ENCODE peak calls at places on chromosomes 3 and 15, in four cellular contexts. C is PC-3, V is GM23338, H is GM23248. W is an unnamed sample.

GRCh38 chr3:46089237-46090011 is 62.1 kb upstream of the XCR1 start:
- DNase-seq in C (peak; percentile 88), V (no peak), H (peak; percentile 98), W (peak; percentile 79)

GRCh38 chr3:119542168-119542767 is 17.1 kb downstream of the CD80 start:
- DNase-seq in C (no peak), V (no peak), H (no peak), W (no peak)

GRCh38 chr3:73685061-73685460 is 60.3 kb upstream of the PDZRN3 start:
- DNase-seq in C (no peak), V (no peak), H (no peak), W (no peak)

GRCh38 chr3:69787436-69788168 is 48.3 kb downstream of the MITF start:
- DNase-seq in C (peak; percentile 55), V (no peak), H (peak; percentile 75), W (peak; percentile 44)

GRCh38 chr15:35827156-35827555 is 281.2 kb upstream of the DPH6 start:
- DNase-seq in C (no peak), V (no peak), H (peak; percentile 2), W (no peak)

GRCh38 chr15:78550194-78550593 is 9.9 kb downstream of the PSMA4 start:
- DNase-seq in C (no peak), V (no peak), H (no peak), W (no peak)

GRCh38 chr3:106144051-106144450 is 275.2 kb upstream of the CBLB start:
- DNase-seq in C (no peak), V (no peak), H (no peak), W (no peak)

GRCh38 chr15:44811347-44811746 is 75.0 kb downstream of the TRIM69 start:
- DNase-seq in C (no peak), V (no peak), H (no peak), W (no peak)

GRCh38 chr3:64916192-64916798 is 228.5 kb upstream of the ADAMTS9 start:
- DNase-seq in C (no peak), V (no peak), H (no peak), W (no peak)

GRCh38 chr15:57554063-57554820 is 37.5 kb upstream of the MYZAP start:
- DNase-seq in C (no peak), V (no peak), H (no peak), W (no peak)

GRCh38 chr15:77511869-77512268 is 91.2 kb downstream of the HMG20A start:
- DNase-seq in C (no peak), V (no peak), H (no peak), W (no peak)

GRCh38 chr15:26697913-26698312 is 75.0 kb downstream of the GABRB3 start:
- DNase-seq in C (no peak), V (no peak), H (no peak), W (no peak)

GRCh38 chr3:194683431-194683830 is 2.3 kb upstream of the FAM43A start:
- DNase-seq in C (no peak), V (no peak), H (no peak), W (peak; percentile 63)
- H3K4me2 ChIP-seq in C (peak overlapping the region; percentile 74), V (no peak overlapping the region), H (no peak overlapping the region), W (no peak overlapping the region)

DNA sequence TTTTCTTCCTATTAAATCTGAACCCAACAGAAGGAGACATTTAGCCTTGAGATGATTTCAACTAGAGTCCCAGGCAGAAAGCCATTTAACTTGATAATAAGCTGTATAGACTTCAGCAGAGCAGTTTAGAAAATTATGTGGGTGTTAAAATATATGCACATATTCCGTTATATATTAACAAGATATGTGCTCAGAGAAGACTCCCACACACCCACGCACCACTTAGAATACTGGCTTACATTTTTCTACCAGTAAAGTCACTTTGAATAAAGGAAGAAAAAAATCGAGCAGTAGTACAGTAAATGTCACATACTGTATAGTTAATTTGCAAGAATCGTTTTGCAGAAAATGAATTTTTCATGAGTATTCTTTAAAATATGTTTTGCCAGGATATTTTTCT is 599.3 kb downstream of the FGF12 start:
- DNase-seq in C (no peak), V (no peak), H (no peak), W (no peak)
- H2AFZ ChIP-seq in C (no peak overlapping the region), V (no peak overlapping the region), H (no peak overlapping the region), W (no peak overlapping the region)

DNA sequence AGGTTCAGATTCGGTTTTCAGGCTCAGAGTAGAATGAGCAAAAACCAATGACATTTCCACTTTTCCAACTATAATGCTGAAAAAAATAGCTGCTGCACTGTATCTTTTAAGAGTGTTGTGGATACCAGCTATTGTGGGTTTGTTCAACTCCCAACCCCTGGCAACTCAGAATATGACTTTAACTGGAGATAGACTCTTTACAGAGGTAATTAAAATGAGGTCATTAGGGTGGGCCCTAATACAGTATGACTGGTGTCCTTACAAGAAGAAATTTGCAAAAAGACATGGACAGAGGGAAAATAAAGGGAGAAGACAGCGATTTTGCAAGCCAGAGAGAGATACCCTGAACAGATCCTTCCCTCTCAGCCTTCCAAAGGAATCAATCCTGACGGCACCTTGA is 39.5 kb downstream of the ANKRD28 start:
- DNase-seq in C (no peak), V (no peak), H (peak; percentile 51), W (no peak)
- H3K27ac ChIP-seq in C (no peak overlapping the region), V (peak overlapping the region; percentile 51), H (peak overlapping the region; percentile 50), W (peak overlapping the region; percentile 45)

GRCh38 chr3:23324745-23325144 is 121.6 kb downstream of the UBE2E2 start:
- DNase-seq in C (peak; percentile 73), V (no peak), H (peak; percentile 58), W (no peak)

GRCh38 chr3:23320586-23321570 is 117.8 kb downstream of the UBE2E2 start:
- DNase-seq in C (peak; percentile 53), V (no peak), H (no peak), W (no peak)

GRCh38 chr3:23330568-23330967 is 127.4 kb downstream of the UBE2E2 start:
- DNase-seq in C (no peak), V (no peak), H (no peak), W (no peak)

GRCh38 chr3:23329471-23329870 is 126.3 kb downstream of the UBE2E2 start:
- DNase-seq in C (no peak), V (no peak), H (no peak), W (no peak)

GRCh38 chr3:23325466-23326065 is 122.4 kb downstream of the UBE2E2 start:
- DNase-seq in C (peak; percentile 74), V (no peak), H (no peak), W (no peak)
- H3K4me2 ChIP-seq in C (peak overlapping the region; percentile 69), V (no peak overlapping the region), H (peak overlapping the region; percentile 79), W (peak overlapping the region; percentile 79)

GRCh38 chr15:95277266-95277665 is 1045.9 kb downstream of the MCTP2 start:
- DNase-seq in C (peak; percentile 37), V (no peak), H (peak; percentile 77), W (peak; percentile 65)
- H2AFZ ChIP-seq in C (no peak overlapping the region), V (peak overlapping the region; percentile 66), H (peak overlapping the region; percentile 1), W (no peak overlapping the region)

GRCh38 chr3:158792709-158793108 is 9.1 kb upstream of the MFSD1 start:
- DNase-seq in C (peak; percentile 78), V (no peak), H (peak; percentile 97), W (peak; percentile 92)
- H3K27ac ChIP-seq in C (peak overlapping the region; percentile 63), V (no peak overlapping the region), H (peak overlapping the region; percentile 75), W (peak overlapping the region; percentile 73)